ENCODE peak calls at places on chromosomes 5 and 9, in eight cellular contexts. O is astrocyte, W is ovary, F is lower lobe of right lung, V is tibial nerve, C is PC-3, J is A549, B is PC-9. P is an unnamed sample.

GRCh38 chr5:175658299-175659145 is 651 bp downstream of the HRH2 start:
- DNase-seq in O (no peak), J (no peak), V (no peak), F (peak), C (no peak), W (no peak), B (no peak), P (peak)

GRCh38 chr5:310941-311434 is 10.5 kb upstream of the AHRR start:
- DNase-seq in B (no peak), V (no peak), O (peak), C (peak), J (no peak), F (no peak), W (no peak), P (no peak)

GRCh38 chr5:73792687-73793320 is 166.8 kb downstream of the ARHGEF28 start:
- DNase-seq in F (peak), O (peak), W (peak), B (peak), V (peak), C (peak), J (peak), P (peak)

GRCh38 chr5:141814064-141814982 is 63.9 kb downstream of the PCDH1 start:
- DNase-seq in B (no peak), F (peak), O (no peak), V (no peak), J (peak), C (peak), W (no peak), P (no peak)

GRCh38 chr5:206927-207536 is 10.9 kb downstream of the CCDC127 start:
- DNase-seq in V (no peak), O (no peak), F (no peak), C (peak), J (no peak), B (no peak), W (no peak), P (no peak)

GRCh38 chr5:109454726-109455505 is 45.1 kb upstream of the PJA2 start:
- DNase-seq in F (no peak), O (peak), W (no peak), B (no peak), V (no peak), C (no peak), J (no peak), P (no peak)

GRCh38 chr9:133964463-133964862 is 27.7 kb downstream of the VAV2 start:
- DNase-seq in W (no peak), F (no peak), O (no peak), B (no peak), C (no peak), V (no peak), J (no peak), P (no peak)

GRCh38 chr5:125112196-125112595 is 365.8 kb upstream of the ZNF608 start:
- DNase-seq in W (no peak), F (no peak), B (peak), O (peak), C (peak), J (no peak), V (no peak), P (no peak)

GRCh38 chr9:96057155-96057554 is 181.7 kb downstream of the ERCC6L2 start:
- DNase-seq in V (no peak), W (no peak), O (no peak), B (no peak), J (no peak), F (no peak), C (no peak), P (no peak)

GRCh38 chr5:142600611-142601360 is 85.1 kb downstream of the FGF1 start:
- DNase-seq in B (no peak), O (peak), C (no peak), F (no peak), V (peak), W (peak), J (no peak), P (peak)

GRCh38 chr5:120139039-120139438 is 325.1 kb upstream of the PRR16 start:
- DNase-seq in C (peak), W (no peak), J (peak), B (peak), O (peak), V (peak), F (no peak), P (no peak)

GRCh38 chr9:1208185-1208584 is 158.0 kb downstream of the DMRT2 start:
- DNase-seq in V (no peak), B (no peak), C (peak), J (no peak), W (no peak), F (no peak), O (peak), P (no peak)

GRCh38 chr9:120935383-120935857 is 8.8 kb upstream of the TRAF1 start:
- DNase-seq in V (peak), O (peak), J (peak), F (peak), W (peak), B (peak), C (peak), P (peak)

GRCh38 chr9:111483419-111483861 is 743 bp downstream of the ECPAS start:
- DNase-seq in W (peak), J (no peak), V (no peak), F (no peak), C (peak), O (no peak), B (no peak), P (peak)

GRCh38 chr9:130549093-130549735 is 30.2 kb upstream of the FUBP3 start:
- DNase-seq in W (no peak), J (no peak), V (no peak), C (peak), O (no peak), B (no peak), F (no peak), P (no peak)

GRCh38 chr9:20215552-20215951 is 406.7 kb downstream of the MLLT3 start:
- DNase-seq in B (no peak), C (no peak), O (no peak), W (no peak), V (no peak), F (no peak), J (no peak), P (no peak)

GRCh38 chr9:16364347-16364746 is 506.1 kb downstream of the BNC2 start:
- DNase-seq in C (no peak), B (no peak), V (no peak), O (no peak), W (no peak), F (peak), J (no peak), P (peak)

GRCh38 chr5:103014983-103015382 is 105.0 kb downstream of the GIN1 start:
- DNase-seq in F (no peak), J (no peak), W (no peak), C (no peak), B (no peak), O (peak), V (no peak), P (no peak)

GRCh38 chr9:134475051-134475790 is 149.0 kb downstream of the RXRA start:
- DNase-seq in O (peak), B (no peak), C (no peak), F (peak), W (peak), V (peak), J (no peak), P (peak)

GRCh38 chr9:93218671-93219420 is 34.9 kb downstream of the WNK2 start:
- DNase-seq in F (peak), O (no peak), B (no peak), W (no peak), V (no peak), C (no peak), J (no peak), P (no peak)

GRCh38 chr9:4207881-4208615 is 91.8 kb downstream of the GLIS3 start:
- DNase-seq in W (no peak), B (no peak), V (no peak), J (no peak), O (peak), C (no peak), F (no peak), P (peak)

GRCh38 chr5:139151902-139152301 is 46.3 kb downstream of the SIL1 start:
- DNase-seq in V (no peak), O (no peak), B (no peak), F (no peak), J (no peak), W (no peak), C (no peak), P (no peak)

GRCh38 chr9:134343637-134344036 is 17.4 kb downstream of the RXRA start:
- DNase-seq in W (no peak), C (no peak), B (no peak), J (no peak), O (no peak), V (no peak), F (peak), P (peak)

GRCh38 chr9:107251756-107252322 is 31.2 kb upstream of the RAD23B start:
- DNase-seq in B (no peak), J (no peak), F (no peak), V (peak), O (peak), W (peak), C (no peak), P (no peak)

GRCh38 chr9:130920762-130921482 is 18.1 kb downstream of the FIBCD1 start:
- DNase-seq in J (no peak), B (no peak), W (no peak), O (no peak), C (no peak), F (no peak), V (no peak), P (no peak)

GRCh38 chr9:115694991-115695390 is 458.6 kb upstream of the PAPPA start:
- DNase-seq in F (no peak), O (no peak), B (no peak), W (no peak), C (no peak), V (no peak), J (no peak), P (no peak)

GRCh38 chr5:151158287-151158661 is 695 bp upstream of the ANXA6 start:
- DNase-seq in C (no peak), V (no peak), F (no peak), O (peak), J (no peak), B (no peak), W (peak), P (no peak)

GRCh38 chr9:2764371-2764770 is 47.1 kb downstream of the KCNV2 start:
- DNase-seq in C (no peak), V (no peak), B (no peak), W (no peak), F (no peak), J (no peak), O (peak), P (no peak)

GRCh38 chr9:129398901-129399300 is 220.8 kb upstream of the IER5L start:
- DNase-seq in W (peak), F (no peak), V (no peak), O (no peak), B (no peak), J (no peak), C (no peak), P (no peak)

GRCh38 chr5:145787507-145787906 is 47.6 kb downstream of the PRELID2 start:
- DNase-seq in B (no peak), F (no peak), W (no peak), V (no peak), J (no peak), C (no peak), O (no peak), P (no peak)

GRCh38 chr5:145787996-145788395 is 47.1 kb downstream of the PRELID2 start:
- DNase-seq in J (no peak), W (no peak), V (no peak), O (no peak), B (no peak), F (no peak), C (no peak), P (no peak)

GRCh38 chr5:145792840-145793239 is 42.3 kb downstream of the PRELID2 start:
- DNase-seq in V (no peak), C (no peak), O (no peak), W (no peak), F (no peak), J (no peak), B (no peak), P (no peak)

GRCh38 chr5:145791866-145792265 is 43.3 kb downstream of the PRELID2 start:
- DNase-seq in W (no peak), B (no peak), F (no peak), C (no peak), V (no peak), O (no peak), J (no peak), P (no peak)

GRCh38 chr5:145787001-145787400 is 48.1 kb downstream of the PRELID2 start:
- DNase-seq in J (no peak), C (no peak), B (no peak), V (no peak), O (no peak), F (no peak), W (no peak), P (no peak)
- H3K27ac ChIP-seq in J (no peak), C (no peak), B (no peak), V (no peak), O (no peak), F (no peak), W (peak), P (no peak)

DNA sequence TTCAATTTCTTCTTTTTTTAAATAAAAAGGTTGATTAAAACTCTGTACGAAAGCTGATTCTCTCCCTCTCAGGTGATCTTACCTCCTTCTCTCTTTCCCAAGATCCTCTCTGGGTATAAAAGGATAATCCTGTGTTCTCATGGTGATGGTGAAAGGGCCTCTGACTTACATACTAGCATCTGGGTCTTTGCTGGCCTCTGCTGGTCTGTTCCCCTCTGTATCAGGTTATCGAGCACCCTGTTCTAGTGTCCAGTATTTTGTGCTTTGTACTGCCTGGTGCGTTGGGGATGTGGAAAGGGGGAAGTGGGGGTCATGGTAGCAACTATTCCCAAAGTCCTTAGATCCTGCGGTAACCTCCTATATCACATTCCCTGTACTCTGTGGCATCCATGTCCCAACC is 328.9 kb downstream of the NR2F1-AS1 start:
- DNase-seq in J (no peak), V (no peak), O (no peak), F (no peak), C (no peak), B (no peak), W (no peak), P (no peak)
- TF ChIP-seq CTCF in J (no peak), V (no peak), O (no peak), F (no peak), C (peak), B (no peak), W (no peak), P (no peak)

GRCh38 chr5:2755811-2756210 is 4.3 kb upstream of the IRX2 start:
- DNase-seq in O (no peak), F (no peak), J (no peak), V (no peak), C (no peak), W (no peak), B (no peak), P (peak)
- H3K4me3 ChIP-seq in O (peak), F (peak), J (peak), V (peak), C (peak), W (no peak), B (no peak), P (peak)

DNA sequence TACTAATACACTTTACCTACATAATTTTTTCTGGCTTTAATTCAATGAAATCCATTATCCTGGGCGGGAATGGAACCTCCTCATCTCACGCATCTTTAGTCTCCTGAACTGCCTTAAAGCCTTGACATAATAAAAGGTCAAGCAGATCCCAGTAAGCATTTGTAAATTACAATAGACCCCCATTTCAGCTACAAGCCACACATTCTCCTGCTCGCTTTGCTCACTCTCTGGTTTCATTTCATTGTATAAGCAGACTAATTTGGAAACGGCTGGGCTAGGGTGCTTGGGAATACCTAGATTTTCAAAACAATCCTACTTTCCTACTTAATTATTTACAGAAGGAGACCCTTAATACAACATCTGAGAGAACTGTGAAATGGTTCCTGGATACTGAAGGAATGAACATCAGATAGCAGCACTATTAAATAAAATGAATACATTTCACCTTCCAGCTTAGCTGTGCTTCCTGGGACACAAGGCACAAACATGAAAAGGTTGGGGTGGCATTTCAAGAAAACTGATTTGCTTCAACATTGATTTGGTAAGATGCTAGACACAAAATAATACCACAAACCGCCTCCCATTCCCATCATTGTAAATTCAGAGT is 1.5 kb downstream of the JAKMIP2 start:
- DNase-seq in J (no peak), F (no peak), B (no peak), V (no peak), W (no peak), C (no peak), O (no peak), P (no peak)
- H3K27ac ChIP-seq in J (no peak), F (no peak), B (no peak), V (no peak), W (no peak), C (no peak), O (no peak), P (no peak)

GRCh38 chr9:38129366-38129765 is 60.3 kb upstream of the SHB start:
- DNase-seq in O (no peak), C (no peak), F (peak), V (no peak), B (no peak), J (no peak), W (no peak), P (no peak)
- TF ChIP-seq CTCF in O (no peak), C (no peak), F (no peak), V (no peak), B (no peak), J (no peak), W (no peak), P (no peak)

GRCh38 chr5:16936150-16937022 is at the start of gene MYO10:
- DNase-seq in C (peak), W (peak), F (peak), J (peak), V (peak), O (peak), B (peak), P (peak)
- H3K4me3 ChIP-seq in C (peak), W (peak), F (peak), J (peak), V (peak), O (peak), B (peak), P (peak)

DNA sequence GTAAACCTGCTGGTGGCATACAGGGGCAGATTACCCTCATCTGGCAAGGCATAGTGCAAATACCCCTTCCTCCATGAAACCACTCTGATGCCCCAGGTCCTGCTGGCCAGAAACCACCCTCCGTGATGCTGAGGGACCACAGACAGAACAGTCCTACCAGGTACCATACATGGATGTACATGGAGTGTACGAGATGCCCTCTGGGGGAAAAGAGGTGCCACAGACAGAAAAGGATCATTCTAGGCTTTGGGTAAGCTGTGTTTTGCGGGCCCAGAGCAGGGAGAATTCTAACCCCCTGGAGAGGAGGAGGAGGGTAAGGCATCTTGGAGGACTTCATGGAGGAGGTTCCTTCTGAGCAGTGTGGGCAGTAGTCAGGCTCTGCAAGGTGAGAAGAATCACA is 68.3 kb downstream of the GABBR2 start:
- DNase-seq in C (no peak), J (no peak), B (no peak), F (no peak), W (no peak), O (no peak), V (no peak), P (no peak)
- H3K27ac ChIP-seq in C (no peak), J (no peak), B (no peak), F (no peak), W (no peak), O (no peak), V (no peak), P (no peak)

DNA sequence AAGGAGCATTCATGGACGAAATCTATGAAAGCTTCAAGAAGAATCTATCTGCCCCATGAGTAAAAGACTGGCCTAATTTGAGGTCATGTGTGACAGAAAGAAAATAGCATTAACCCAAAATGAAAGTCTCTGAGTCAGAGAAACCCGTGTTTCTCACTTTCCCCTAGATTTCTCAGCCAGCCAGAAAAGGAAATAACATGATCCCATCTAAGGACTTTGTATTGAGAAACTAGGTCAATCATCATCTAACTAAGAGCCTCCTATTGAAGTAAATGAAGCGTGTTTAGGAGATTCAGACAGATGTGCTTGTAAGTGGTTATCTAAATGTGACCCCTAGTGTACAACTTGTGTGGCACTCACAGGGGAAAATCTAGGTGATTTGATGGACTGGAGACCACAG is 77.3 kb upstream of the ZNF366 start:
- DNase-seq in C (no peak), O (peak), F (no peak), J (no peak), W (no peak), V (no peak), B (no peak), P (no peak)
- TF ChIP-seq CTCF in C (no peak), O (no peak), F (no peak), J (no peak), W (no peak), V (no peak), B (no peak), P (no peak)

GRCh38 chr5:132659598-132660493 is 1.9 kb downstream of the IL13 start:
- DNase-seq in J (no peak), W (no peak), B (no peak), V (no peak), O (no peak), F (no peak), C (no peak), P (no peak)

GRCh38 chr5:132658383-132659302 is 670 bp downstream of the IL13 start:
- DNase-seq in J (no peak), V (no peak), W (no peak), C (no peak), F (no peak), B (no peak), O (no peak), P (no peak)

GRCh38 chr5:132655821-132656773 is 1.9 kb upstream of the IL13 start:
- DNase-seq in W (no peak), J (no peak), V (no peak), C (no peak), B (no peak), F (no peak), O (no peak), P (no peak)

GRCh38 chr5:132657676-132658382 is at the start of gene IL13:
- DNase-seq in W (no peak), F (no peak), O (no peak), C (no peak), V (no peak), J (no peak), B (no peak), P (no peak)

DNA sequence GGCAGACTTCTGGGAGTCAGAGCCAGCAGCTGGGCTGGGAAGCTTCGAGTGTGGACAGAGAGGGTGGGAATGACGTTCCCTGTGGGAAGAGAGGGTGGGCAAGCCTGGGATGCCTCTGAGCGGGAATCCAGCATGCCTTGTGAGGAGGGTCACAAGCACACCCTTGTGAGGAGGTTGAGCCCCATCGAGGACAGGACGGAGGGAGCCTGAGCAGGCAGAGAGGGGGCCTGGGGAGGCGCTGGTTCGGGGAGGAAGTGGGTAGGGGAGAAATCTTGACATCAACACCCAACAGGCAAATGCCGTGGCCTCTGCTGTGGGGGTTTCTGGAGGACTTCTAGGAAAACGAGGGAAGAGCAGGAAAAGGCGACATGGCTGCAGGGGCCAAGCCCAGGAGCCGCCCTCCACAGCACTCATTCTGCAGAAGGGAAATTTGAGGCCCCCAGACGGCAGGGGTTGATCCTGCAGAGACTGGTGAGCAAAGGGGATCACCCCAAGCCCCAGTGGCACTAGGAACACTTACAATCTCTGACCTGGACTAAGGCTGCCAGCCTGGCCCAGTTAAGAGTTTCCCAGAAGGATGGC is 1.1 kb upstream of the IL13 start:
- DNase-seq in J (no peak), V (no peak), B (no peak), C (no peak), F (no peak), O (no peak), W (no peak), P (no peak)
- H3K4me3 ChIP-seq in J (no peak), V (peak), B (no peak), C (no peak), F (peak), O (peak), W (no peak), P (peak)